ENCODE peak calls at places on chromosomes 1 and 21, in five cellular contexts. O is suprapubic skin, B is lung, E is transverse colon, C is uterus. U is an unnamed sample.
A peak's percentile ranks its signal among the peaks of the same experiment; 100 is the strongest.

GRCh38 chr1:51915958-51916357 is 37.4 kb upstream of the NRDC start:
- DNase-seq in E (no peak), B (no peak), O (no peak), C (no peak), U (no peak)

GRCh38 chr1:187516874-187517273 is 688.1 kb downstream of the PLA2G4A start:
- DNase-seq in E (no peak), B (no peak), O (no peak), C (no peak), U (no peak)

GRCh38 chr1:91170571-91170970 is 148.7 kb upstream of the ZNF644 start:
- DNase-seq in B (peak; percentile 15), E (no peak), C (no peak), O (no peak), U (no peak)

GRCh38 chr1:16067127-16067768 is 6.2 kb downstream of the FAM131C start:
- DNase-seq in B (no peak), O (no peak), C (no peak), E (peak; percentile 49), U (no peak)

GRCh38 chr1:156859523-156860112 is 701 bp upstream of the INSRR start:
- DNase-seq in E (no peak), O (no peak), B (no peak), C (peak; percentile 32), U (no peak)

GRCh38 chr1:24384251-24385090 is 29.1 kb downstream of the STPG1 start:
- DNase-seq in C (no peak), O (peak; percentile 73), E (peak; percentile 35), B (peak; percentile 58), U (no peak)

GRCh38 chr1:235911876-235912275 is 45.2 kb upstream of the LYST start:
- DNase-seq in E (no peak), O (no peak), C (no peak), B (no peak), U (no peak)

GRCh38 chr1:150955274-150955673 is 19.4 kb downstream of the CERS2 start:
- DNase-seq in O (no peak), C (no peak), E (no peak), B (no peak), U (no peak)

GRCh38 chr1:196861429-196861828 is 26.4 kb upstream of the CFHR4 start:
- DNase-seq in O (no peak), E (no peak), C (no peak), B (no peak), U (no peak)

GRCh38 chr1:214552174-214552608 is 789 bp upstream of the PTPN14 start:
- DNase-seq in C (peak; percentile 52), B (peak; percentile 81), E (peak; percentile 65), O (no peak), U (peak; percentile 36)

GRCh38 chr21:45222001-45222400 is 65.7 kb downstream of the POFUT2 start:
- DNase-seq in E (no peak), O (no peak), C (no peak), B (no peak), U (no peak)

GRCh38 chr1:241749041-241749798 is 97.1 kb downstream of the WDR64 start:
- DNase-seq in B (no peak), C (no peak), O (no peak), E (no peak), U (no peak)

GRCh38 chr1:204288061-204288588 is 71.6 kb downstream of the PLEKHA6 start:
- DNase-seq in E (peak; percentile 64), B (peak; percentile 70), O (no peak), C (peak; percentile 79), U (peak; percentile 72)

GRCh38 chr1:52635321-52636089 is 2.5 kb downstream of the SHISAL2A start:
- DNase-seq in O (no peak), B (no peak), E (no peak), C (no peak), U (no peak)

GRCh38 chr21:39066829-39067785 is 116.1 kb downstream of the PSMG1 start:
- DNase-seq in B (no peak), C (no peak), O (no peak), E (no peak), U (peak; percentile 39)

GRCh38 chr1:201170533-201171062 is 16.3 kb upstream of the TMEM9 start:
- DNase-seq in C (peak; percentile 94), E (peak; percentile 97), O (peak; percentile 97), B (peak; percentile 98), U (peak; percentile 94)

GRCh38 chr1:168719306-168720111 is 9.5 kb downstream of the DPT start:
- DNase-seq in E (no peak), C (no peak), O (no peak), B (no peak), U (no peak)

GRCh38 chr1:178291166-178291565 is 197.3 kb downstream of the RASAL2 start:
- DNase-seq in O (no peak), E (no peak), B (no peak), C (no peak), U (no peak)

GRCh38 chr1:39788758-39789570 is at the start of gene BMP8B:
- DNase-seq in O (no peak), B (peak; percentile 81), C (no peak), E (peak; percentile 82), U (peak; percentile 36)

DNA sequence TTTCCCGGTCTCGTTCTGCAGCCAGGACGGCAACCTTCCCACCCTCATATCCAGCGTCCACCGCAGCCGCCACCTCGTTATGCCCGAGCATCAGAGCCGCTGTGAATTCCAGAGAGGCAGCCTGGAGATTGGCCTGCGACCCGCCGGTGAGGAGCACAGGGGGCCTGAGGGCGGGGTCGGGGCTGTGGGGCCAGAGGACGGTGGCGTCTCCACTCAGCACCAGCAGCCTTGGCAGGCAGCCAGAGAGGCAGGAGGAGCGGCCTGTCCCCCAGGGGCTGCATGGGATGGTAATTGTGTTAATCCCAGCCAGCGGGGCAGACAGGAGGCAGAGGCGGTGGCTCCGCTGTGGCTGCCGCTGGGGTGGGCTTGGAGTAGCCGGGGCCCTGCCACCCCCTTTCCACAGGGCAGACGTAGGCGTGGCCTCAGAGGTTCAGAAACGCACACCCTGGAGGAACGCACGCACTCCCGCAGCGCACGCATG is 12.1 kb downstream of the SAMD11 start:
- DNase-seq in C (no peak), B (no peak), E (no peak), O (no peak), U (no peak)
- H3K27me3 ChIP-seq in C (no peaks in the 10 kb centered on the region), B (peaks cover 5% of the 10 kb centered on the region), E (peaks cover 91% of the 10 kb centered on the region), O (peaks cover 88% of the 10 kb centered on the region), U (peaks cover 53% of the 10 kb centered on the region)

GRCh38 chr21:28791595-28792282 is 200.9 kb downstream of the LTN1 start:
- DNase-seq in E (no peak), C (no peak), B (no peak), O (no peak), U (no peak)

GRCh38 chr21:28790335-28790734 is 202.3 kb downstream of the LTN1 start:
- DNase-seq in C (no peak), E (no peak), B (no peak), O (no peak), U (no peak)

GRCh38 chr21:28795251-28795650 is 197.4 kb downstream of the LTN1 start:
- DNase-seq in E (no peak), B (no peak), O (no peak), C (no peak), U (no peak)

GRCh38 chr21:28794341-28794970 is 198.2 kb downstream of the LTN1 start:
- DNase-seq in O (no peak), E (no peak), B (no peak), C (no peak), U (no peak)

GRCh38 chr21:28793043-28793442 is 199.6 kb downstream of the LTN1 start:
- DNase-seq in C (no peak), E (no peak), B (no peak), O (no peak), U (no peak)
- TF ChIP-seq CTCF in C (peak; percentile 24), E (peak; percentile 20), B (no peak), O (no peak), U (peak; percentile 45)

GRCh38 chr1:67525053-67525760 is 95.0 kb upstream of the SERBP1 start:
- DNase-seq in C (no peak), O (no peak), B (no peak), E (no peak), U (no peak)
- H3K4me1 ChIP-seq in C (no peaks in the 10 kb centered on the region), O (peaks cover 17% of the 10 kb centered on the region), B (no peaks in the 10 kb centered on the region), E (no peaks in the 10 kb centered on the region), U (no peaks in the 10 kb centered on the region)

GRCh38 chr1:47712596-47713299 is 274.9 kb downstream of the FOXD2 start:
- DNase-seq in O (no peak), B (no peak), C (no peak), E (no peak), U (no peak)
- H3K27me3 ChIP-seq in O (peaks cover 85% of the 10 kb centered on the region), B (no peaks in the 10 kb centered on the region), C (peaks cover 20% of the 10 kb centered on the region), E (peaks cover 70% of the 10 kb centered on the region), U (peaks cover 100% of the 10 kb centered on the region)

GRCh38 chr21:28337319-28337718 is 655.4 kb downstream of the LTN1 start:
- DNase-seq in O (no peak), B (no peak), E (no peak), C (no peak), U (no peak)

GRCh38 chr21:28334407-28334806 is 658.3 kb downstream of the LTN1 start:
- DNase-seq in E (no peak), B (no peak), C (no peak), O (no peak), U (no peak)

GRCh38 chr21:28338906-28339305 is 653.8 kb downstream of the LTN1 start:
- DNase-seq in B (no peak), O (no peak), C (no peak), E (no peak), U (peak; percentile 22)

GRCh38 chr21:28333455-28334108 is 659.1 kb downstream of the LTN1 start:
- DNase-seq in C (no peak), O (no peak), B (no peak), E (no peak), U (no peak)

DNA sequence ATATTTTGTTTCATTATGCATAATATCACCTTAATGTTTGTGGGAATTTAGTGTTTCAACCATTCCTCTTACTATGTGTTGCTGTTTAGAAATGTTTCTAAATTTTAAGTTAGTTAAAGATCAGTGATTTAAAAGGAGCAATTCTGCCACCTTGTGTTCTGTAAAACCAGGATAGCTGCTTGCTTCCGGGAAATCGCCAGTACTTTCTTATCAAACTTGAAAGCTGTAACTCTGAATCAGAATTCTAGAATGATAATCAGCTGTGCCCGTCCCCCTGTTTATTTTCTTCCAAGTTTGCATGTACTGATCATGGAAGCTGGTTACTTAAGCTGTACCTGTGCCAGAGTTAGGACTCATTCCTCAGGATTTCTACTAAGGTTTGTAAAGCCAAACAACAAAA is 656.4 kb downstream of the LTN1 start:
- DNase-seq in C (no peak), E (no peak), B (no peak), O (no peak), U (no peak)
- TF ChIP-seq CTCF in C (peak; percentile 51), E (peak; percentile 19), B (no peak), O (peak; percentile 33), U (peak; percentile 48)

GRCh38 chr1:186076006-186076405 is 299.0 kb downstream of the TPR start:
- DNase-seq in B (no peak), E (no peak), C (no peak), O (no peak), U (no peak)
- H3K4me1 ChIP-seq in B (no peaks in the 10 kb centered on the region), E (no peaks in the 10 kb centered on the region), C (no peaks in the 10 kb centered on the region), O (peaks cover 11% of the 10 kb centered on the region), U (no peaks in the 10 kb centered on the region)

DNA sequence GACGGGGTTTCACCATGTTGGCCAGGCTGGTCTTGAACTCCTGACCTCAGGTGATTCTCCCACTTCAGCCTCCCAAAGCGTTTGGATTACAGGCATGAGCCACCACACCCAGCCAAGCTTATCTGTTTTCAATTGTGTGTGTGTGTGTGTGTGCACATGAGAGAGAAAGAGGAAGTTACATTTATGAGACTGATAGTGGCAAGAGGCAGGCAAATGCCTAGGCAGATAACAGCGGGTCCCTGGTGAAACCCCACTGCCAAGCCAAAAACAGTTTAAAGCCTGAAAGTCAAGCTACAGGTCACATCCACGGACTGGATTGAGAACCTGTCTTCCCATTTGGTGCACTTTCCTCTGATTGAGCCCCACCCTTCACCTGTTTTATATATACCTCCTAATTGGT is 35.1 kb upstream of the IFNGR2 start:
- DNase-seq in C (no peak), B (no peak), O (peak; percentile 32), E (no peak), U (no peak)
- H3K27me3 ChIP-seq in C (no peaks in the 10 kb centered on the region), B (no peaks in the 10 kb centered on the region), O (no peaks in the 10 kb centered on the region), E (no peaks in the 10 kb centered on the region), U (no peaks in the 10 kb centered on the region)

U was measured in heart right ventricle.